ENCODE peak calls at places on chromosomes 3 and 15, in five cellular contexts. W is heart left ventricle, A is tibial artery, J is stomach, X is A549. R is an unnamed sample. For H3K4me1, the result is how much of the 10 kb centered on the place peaks cover.

GRCh38 chr3:122986790-122987189 is 40.8 kb downstream of the SEMA5B start:
- DNase-seq in X (no peak), J (no peak), A (no peak), W (no peak), R (no peak)

GRCh38 chr15:57797608-57798267 is 91.2 kb downstream of the POLR2M start:
- DNase-seq in J (no peak), W (no peak), X (no peak), A (no peak), R (no peak)

GRCh38 chr15:49040151-49040550 is 6.1 kb downstream of the SECISBP2L start:
- DNase-seq in A (no peak), W (no peak), J (no peak), X (no peak), R (no peak)

GRCh38 chr15:68994149-68994548 is 20.3 kb upstream of the NOX5 start:
- DNase-seq in A (no peak), J (no peak), W (no peak), X (no peak), R (no peak)

GRCh38 chr15:57227899-57228298 is 148.4 kb upstream of the CGNL1 start:
- DNase-seq in A (no peak), J (no peak), W (no peak), X (no peak), R (no peak)

GRCh38 chr3:112115161-112115739 is 17.8 kb downstream of the GCSAM start:
- DNase-seq in X (no peak), A (no peak), J (no peak), W (no peak), R (no peak)

GRCh38 chr3:86845731-86846130 is 145.2 kb downstream of the VGLL3 start:
- DNase-seq in W (no peak), X (no peak), A (no peak), J (no peak), R (no peak)

GRCh38 chr15:68983821-68984517 is 30.5 kb upstream of the NOX5 start:
- DNase-seq in X (no peak), W (no peak), A (no peak), J (no peak), R (no peak)

GRCh38 chr15:90915216-90915807 is 12.2 kb downstream of the MAN2A2 start:
- DNase-seq in A (no peak), W (no peak), J (no peak), X (no peak), R (no peak)

GRCh38 chr3:51304230-51304629 is 80.9 kb upstream of the MANF start:
- DNase-seq in W (no peak), X (no peak), A (no peak), J (no peak), R (no peak)

GRCh38 chr3:156575661-156576450 is 20.9 kb upstream of the SSR3 start:
- DNase-seq in X (no peak), A (no peak), J (no peak), W (no peak), R (no peak)

GRCh38 chr3:64871955-64872354 is 184.2 kb upstream of the ADAMTS9 start:
- DNase-seq in X (no peak), A (no peak), J (no peak), W (no peak), R (no peak)
- H3K27ac ChIP-seq in X (no peak), A (no peak), J (no peak), W (no peak), R (no peak)

DNA sequence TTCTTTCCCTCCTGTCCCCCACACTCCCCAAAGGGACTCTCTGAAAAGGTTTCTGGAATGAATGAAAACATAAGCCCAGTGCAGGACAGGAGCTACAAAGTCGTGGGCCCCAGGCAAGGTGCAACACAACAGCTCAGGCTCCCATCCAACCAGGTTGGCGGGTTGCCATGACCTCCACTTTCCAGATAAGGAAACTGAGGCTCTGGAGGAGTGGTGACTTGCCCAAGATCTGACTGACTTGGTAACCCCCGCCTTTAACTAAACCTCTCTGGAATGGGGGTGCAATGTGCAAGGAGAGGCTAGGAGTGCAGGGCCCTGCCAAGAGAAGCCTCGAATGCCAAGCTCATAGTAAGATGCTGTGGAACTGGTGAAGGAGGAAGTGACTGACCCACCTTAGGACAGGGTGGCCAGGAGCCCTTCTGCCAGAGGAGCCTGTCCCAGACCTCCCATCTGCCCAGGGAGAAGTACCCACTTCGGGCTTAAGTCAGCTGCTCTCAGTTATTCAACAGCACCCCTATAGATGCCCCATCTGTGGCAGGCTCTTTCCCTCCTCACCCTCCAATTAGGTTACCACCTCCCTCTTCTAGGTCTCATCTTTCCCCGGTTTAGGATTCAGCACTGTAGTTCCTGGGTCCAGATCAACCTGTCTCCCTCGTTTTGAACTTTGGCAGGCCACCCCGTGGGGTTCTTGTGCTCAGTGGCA is 545 bp upstream of the TNNC1 start:
- DNase-seq in X (no peak), A (no peak), W (no peak), J (peak), R (no peak)
- H3K4me3 ChIP-seq in X (peak), A (peak), W (peak), J (peak), R (peak)

GRCh38 chr3:66483006-66483928 is 17.6 kb downstream of the LRIG1 start:
- DNase-seq in J (peak), W (peak), X (no peak), A (peak), R (peak)

GRCh38 chr3:66482005-66482404 is 18.8 kb downstream of the LRIG1 start:
- DNase-seq in J (no peak), W (no peak), X (no peak), A (no peak), R (no peak)

GRCh38 chr3:66479532-66479947 is 21.3 kb downstream of the LRIG1 start:
- DNase-seq in A (no peak), J (no peak), X (no peak), W (no peak), R (no peak)

GRCh38 chr3:66480666-66481065 is 20.2 kb downstream of the LRIG1 start:
- DNase-seq in X (no peak), A (no peak), W (no peak), J (no peak), R (no peak)

DNA sequence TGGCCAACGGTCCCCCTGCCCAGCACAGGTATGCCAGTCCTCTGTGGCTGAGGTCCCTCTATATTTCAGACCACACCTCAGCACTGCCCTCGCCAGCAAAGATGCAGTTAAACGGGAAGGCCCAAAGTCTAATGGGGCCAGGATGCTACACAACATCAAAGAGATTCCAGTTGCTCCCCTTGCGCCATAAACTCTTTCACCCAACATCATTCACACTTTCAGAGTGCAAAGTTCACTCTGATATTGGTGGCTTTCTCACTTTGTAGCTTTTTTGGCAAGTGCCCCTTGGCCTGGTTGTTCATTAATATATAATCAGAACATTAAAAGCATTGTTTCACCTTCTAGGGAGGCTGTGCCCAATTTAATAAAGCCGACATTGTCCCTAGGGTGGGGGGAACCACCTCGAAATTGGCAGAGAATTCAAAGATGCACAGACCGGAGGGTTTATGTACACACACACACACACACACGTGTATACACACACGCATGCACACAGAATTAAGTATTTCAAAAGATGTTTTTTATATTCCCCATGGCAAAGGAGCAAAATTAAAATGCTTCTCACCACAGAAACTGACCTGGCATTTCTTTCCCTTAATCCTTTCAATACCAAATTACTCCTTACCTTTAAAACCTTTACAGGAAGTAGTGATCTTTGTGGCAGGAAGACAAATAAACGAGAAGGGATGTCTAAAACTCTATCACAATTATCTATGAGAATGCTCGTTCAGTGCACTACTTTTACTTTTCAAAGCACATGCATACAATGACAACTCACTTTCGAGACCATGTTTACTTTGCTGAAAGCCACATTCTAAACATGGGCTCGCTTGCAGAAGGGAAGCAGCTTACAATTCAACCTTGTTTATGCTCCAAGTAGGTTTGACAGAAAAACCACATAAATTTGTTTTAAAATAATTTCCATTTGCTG is 19.5 kb downstream of the LRIG1 start:
- DNase-seq in X (no peak), J (peak), W (no peak), A (no peak), R (peak)
- H3K4me1 ChIP-seq in X (under half), J (half or more), W (half or more), A (half or more), R (half or more)

GRCh38 chr15:93943607-93944006 is 287.8 kb upstream of the MCTP2 start:
- DNase-seq in A (no peak), W (no peak), J (no peak), X (no peak), R (no peak)
- H3K27ac ChIP-seq in A (no peak), W (no peak), J (no peak), X (no peak), R (no peak)

GRCh38 chr3:127690823-127691452 is 18.2 kb downstream of the ABTB1 start:
- DNase-seq in J (peak), X (peak), W (no peak), A (no peak), R (no peak)

GRCh38 chr3:127688416-127689265 is 15.9 kb downstream of the ABTB1 start:
- DNase-seq in X (no peak), A (peak), W (peak), J (no peak), R (peak)

GRCh38 chr3:127691494-127691893 is 18.7 kb downstream of the ABTB1 start:
- DNase-seq in W (no peak), J (no peak), X (no peak), A (no peak), R (no peak)

GRCh38 chr3:127689266-127689860 is 16.6 kb downstream of the ABTB1 start:
- DNase-seq in W (no peak), X (no peak), A (peak), J (no peak), R (no peak)

GRCh38 chr3:127690106-127690505 is 17.4 kb downstream of the ABTB1 start:
- DNase-seq in A (peak), X (peak), J (no peak), W (no peak), R (no peak)
- H3K4me3 ChIP-seq in A (no peak), X (no peak), J (no peak), W (no peak), R (no peak)

GRCh38 chr15:41810651-41811431 is 17.1 kb upstream of the JMJD7 start:
- DNase-seq in A (no peak), W (no peak), X (no peak), J (no peak), R (no peak)

GRCh38 chr15:41806291-41807181 is 21.4 kb upstream of the JMJD7 start:
- DNase-seq in X (no peak), J (peak), A (no peak), W (no peak), R (no peak)

GRCh38 chr15:41811432-41812195 is 16.3 kb upstream of the JMJD7 start:
- DNase-seq in J (peak), W (peak), X (peak), A (peak), R (peak)

GRCh38 chr15:41809121-41809520 is 18.8 kb upstream of the JMJD7 start:
- DNase-seq in A (no peak), X (no peak), J (no peak), W (no peak), R (no peak)

GRCh38 chr15:41809526-41810220 is 18.2 kb upstream of the JMJD7 start:
- DNase-seq in X (no peak), J (no peak), W (no peak), A (no peak), R (no peak)
- H3K4me1 ChIP-seq in X (under half), J (under half), W (under half), A (under half), R (under half)

DNA sequence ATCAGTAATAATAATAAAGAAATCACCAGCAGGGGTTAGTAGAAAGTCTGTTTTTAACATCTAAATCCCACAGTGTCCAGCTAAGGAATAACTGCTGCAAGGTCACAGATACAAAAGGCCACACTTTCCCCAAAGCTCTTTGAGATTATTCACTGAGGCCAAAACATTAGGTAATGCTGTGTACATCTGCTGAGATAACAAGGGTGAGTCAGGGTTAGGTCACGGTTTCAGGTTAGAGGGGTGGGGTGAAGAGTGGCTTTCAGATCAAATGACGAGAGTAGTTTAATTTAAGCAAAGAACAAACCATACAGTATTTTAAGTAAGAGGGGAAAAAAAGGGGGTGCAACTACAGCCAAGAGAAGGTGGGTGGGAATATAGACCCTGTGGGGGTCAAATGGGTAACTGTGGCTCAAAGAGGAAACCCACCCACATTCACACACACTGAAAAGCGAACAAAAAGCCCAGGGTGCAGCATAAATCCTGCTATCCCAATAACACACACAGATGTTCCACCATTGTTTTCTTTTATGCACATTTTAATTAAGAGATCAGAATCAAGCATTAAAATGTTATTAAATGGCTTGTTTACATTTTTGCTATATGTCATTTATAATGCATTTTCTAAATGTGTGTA is 412.9 kb downstream of the TIGIT start:
- DNase-seq in W (no peak), A (no peak), J (no peak), X (peak), R (no peak)
- H3K27ac ChIP-seq in W (no peak), A (no peak), J (no peak), X (peak), R (no peak)

DNA sequence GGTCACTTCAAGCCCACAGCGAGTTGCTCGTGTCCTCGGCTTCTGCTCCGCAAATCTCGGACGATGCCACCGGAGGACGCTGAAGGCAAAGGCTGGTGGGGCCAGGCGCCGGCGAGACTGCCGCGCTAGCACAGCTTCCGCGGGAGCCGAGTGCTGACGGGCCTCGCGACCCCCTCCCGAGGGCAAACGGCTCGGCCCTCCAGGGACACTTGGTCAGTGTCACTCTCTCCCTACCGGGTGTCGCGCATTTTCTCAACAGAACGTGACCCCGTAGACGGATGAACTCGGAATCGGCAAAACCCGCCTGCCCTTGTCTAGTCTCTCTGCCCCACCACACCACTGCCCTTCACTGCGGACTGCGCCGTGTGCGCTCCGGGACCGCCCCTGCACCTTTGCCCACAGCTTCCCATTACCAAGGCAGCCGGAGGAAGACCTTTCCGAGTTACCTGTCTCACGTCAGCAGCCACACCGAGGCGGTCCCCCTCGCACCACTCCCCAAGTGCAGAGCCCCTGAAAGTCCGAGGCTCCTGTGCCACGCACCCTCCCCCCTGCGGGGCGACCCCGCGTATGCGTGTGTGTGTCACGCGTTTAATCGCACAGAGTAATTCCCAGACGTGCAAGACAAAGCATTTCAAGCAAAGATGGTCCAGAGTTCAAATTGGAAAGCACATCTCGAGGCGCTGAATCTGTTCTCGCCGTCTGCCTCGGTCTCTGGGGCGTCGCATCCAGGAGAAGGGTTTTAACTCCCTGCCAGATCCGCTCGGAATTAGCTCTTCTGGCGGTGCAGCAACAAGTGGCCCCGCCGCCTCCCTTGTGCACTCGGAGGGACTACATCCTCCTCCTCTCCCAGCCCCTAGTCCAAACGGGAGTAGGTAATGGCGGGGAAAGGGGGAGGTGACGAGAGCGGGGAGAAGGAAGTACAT is 245.0 kb upstream of the TOPAZ1 start:
- DNase-seq in J (no peak), X (peak), A (no peak), W (no peak), R (no peak)
- H3K4me3 ChIP-seq in J (peak), X (peak), A (peak), W (no peak), R (peak)

R was measured in pancreas.